ENCODE peak calls at places on chromosomes 6 and 20, in five cellular contexts. One of them, this sample, is unnamed.

GRCh38 chr6:9292975-9293374 is 857.6 kb upstream of the SLC35B3 start:
- DNase-seq in GM23338: no peak
- DNase-seq in PC-3: no peak
- DNase-seq in PC-9: no peak
- DNase-seq in hepatocyte: no peak
- DNase-seq in this sample: no peak

GRCh38 chr6:37807656-37808055 is 11.9 kb upstream of the ZFAND3 start:
- DNase-seq in GM23338: peak; percentile 42
- DNase-seq in PC-3: no peak
- DNase-seq in PC-9: no peak
- DNase-seq in hepatocyte: no peak
- DNase-seq in this sample: no peak

GRCh38 chr6:130625825-130626500 is 201.2 kb upstream of the SMLR1 start:
- DNase-seq in GM23338: peak; percentile 16
- DNase-seq in PC-3: peak; percentile 71
- DNase-seq in PC-9: no peak
- DNase-seq in hepatocyte: peak; percentile 18
- DNase-seq in this sample: no peak

GRCh38 chr6:4856779-4857178 is 80.6 kb downstream of the CDYL start:
- DNase-seq in GM23338: no peak
- DNase-seq in PC-3: no peak
- DNase-seq in PC-9: no peak
- DNase-seq in hepatocyte: no peak
- DNase-seq in this sample: no peak

GRCh38 chr6:166716910-166717617 is 90.0 kb upstream of the RPS6KA2 start:
- DNase-seq in GM23338: no peak
- DNase-seq in PC-3: no peak
- DNase-seq in PC-9: no peak
- DNase-seq in hepatocyte: no peak
- DNase-seq in this sample: no peak

GRCh38 chr6:2853766-2854393 is 12.2 kb upstream of the SERPINB1 start:
- DNase-seq in GM23338: peak; percentile 73
- DNase-seq in PC-3: peak; percentile 95
- DNase-seq in PC-9: peak; percentile 87
- DNase-seq in hepatocyte: peak; percentile 62
- DNase-seq in this sample: peak; percentile 70

GRCh38 chr20:41003143-41003932 is 25.3 kb upstream of the TOP1 start:
- DNase-seq in GM23338: peak; percentile 29
- DNase-seq in PC-3: peak; percentile 99
- DNase-seq in PC-9: peak; percentile 99
- DNase-seq in hepatocyte: peak; percentile 87
- DNase-seq in this sample: no peak

GRCh38 chr20:43448748-43449535 is 8.8 kb upstream of the SRSF6 start:
- DNase-seq in GM23338: peak; percentile 76
- DNase-seq in PC-3: peak; percentile 74
- DNase-seq in PC-9: no peak
- DNase-seq in hepatocyte: peak; percentile 68
- DNase-seq in this sample: peak; percentile 65

GRCh38 chr20:824916-825315 is 8.6 kb upstream of the FAM110A start:
- DNase-seq in GM23338: no peak
- DNase-seq in PC-3: no peak
- DNase-seq in PC-9: no peak
- DNase-seq in hepatocyte: no peak
- DNase-seq in this sample: no peak

GRCh38 chr6:33700391-33701050 is 11.0 kb downstream of the UQCC2 start:
- DNase-seq in GM23338: peak; percentile 95
- DNase-seq in PC-3: peak; percentile 78
- DNase-seq in PC-9: peak; percentile 49
- DNase-seq in hepatocyte: peak; percentile 88
- DNase-seq in this sample: peak; percentile 87

GRCh38 chr6:166313255-166314070 is 5.3 kb upstream of the PRR18 start:
- DNase-seq in GM23338: peak; percentile 77
- DNase-seq in PC-3: peak; percentile 52
- DNase-seq in PC-9: no peak
- DNase-seq in hepatocyte: peak; percentile 71
- DNase-seq in this sample: peak; percentile 67

GRCh38 chr6:135325624-135326424 is 144.7 kb downstream of the MYB start:
- DNase-seq in GM23338: no peak
- DNase-seq in PC-3: no peak
- DNase-seq in PC-9: no peak
- DNase-seq in hepatocyte: no peak
- DNase-seq in this sample: no peak

GRCh38 chr6:107692351-107692750 is 131.8 kb downstream of the SCML4 start:
- DNase-seq in GM23338: no peak
- DNase-seq in PC-3: no peak
- DNase-seq in PC-9: no peak
- DNase-seq in hepatocyte: no peak
- DNase-seq in this sample: no peak

GRCh38 chr6:33288141-33288941 is 698 bp downstream of the WDR46 start:
- DNase-seq in GM23338: no peak
- DNase-seq in PC-3: no peak
- DNase-seq in PC-9: peak; percentile 16
- DNase-seq in hepatocyte: no peak
- DNase-seq in this sample: no peak

GRCh38 chr20:61802721-61803311 is 262.9 kb downstream of the TAF4 start:
- DNase-seq in GM23338: no peak
- DNase-seq in PC-3: no peak
- DNase-seq in PC-9: no peak
- DNase-seq in hepatocyte: no peak
- DNase-seq in this sample: no peak

GRCh38 chr20:4227085-4227821 is 211.9 kb upstream of the RNF24 start:
- DNase-seq in GM23338: peak; percentile 80
- DNase-seq in PC-3: peak; percentile 69
- DNase-seq in PC-9: peak; percentile 60
- DNase-seq in hepatocyte: no peak
- DNase-seq in this sample: peak; percentile 8

GRCh38 chr20:36833275-36834020 is 42.5 kb upstream of the TLDC2 start:
- DNase-seq in GM23338: no peak
- DNase-seq in PC-3: no peak
- DNase-seq in PC-9: no peak
- DNase-seq in hepatocyte: peak; percentile 65
- DNase-seq in this sample: no peak

GRCh38 chr6:169312658-169313346 is 59.2 kb upstream of the THBS2 start:
- DNase-seq in GM23338: no peak
- DNase-seq in PC-3: no peak
- DNase-seq in PC-9: no peak
- DNase-seq in hepatocyte: no peak
- DNase-seq in this sample: no peak

GRCh38 chr20:9831032-9831431 is 7.8 kb downstream of the PAK5 start:
- DNase-seq in GM23338: peak; percentile 59
- DNase-seq in PC-3: no peak
- DNase-seq in PC-9: no peak
- DNase-seq in hepatocyte: no peak
- DNase-seq in this sample: no peak

GRCh38 chr6:43453831-43454230 is 1.5 kb downstream of the DLK2 start:
- DNase-seq in GM23338: no peak
- DNase-seq in PC-3: no peak
- DNase-seq in PC-9: no peak
- DNase-seq in hepatocyte: no peak
- DNase-seq in this sample: no peak

GRCh38 chr6:156517090-156517489 is 260.1 kb upstream of the ARID1B start:
- DNase-seq in GM23338: no peak
- DNase-seq in PC-3: no peak
- DNase-seq in PC-9: no peak
- DNase-seq in hepatocyte: peak; percentile 35
- DNase-seq in this sample: no peak

GRCh38 chr6:134550604-134551003 is 232.7 kb upstream of the SGK1 start:
- DNase-seq in GM23338: peak; percentile 50
- DNase-seq in PC-3: no peak
- DNase-seq in PC-9: no peak
- DNase-seq in hepatocyte: no peak
- DNase-seq in this sample: no peak

GRCh38 chr6:34630040-34630439 is 66.5 kb downstream of the ILRUN start:
- DNase-seq in GM23338: no peak
- DNase-seq in PC-3: peak; percentile 90
- DNase-seq in PC-9: peak; percentile 81
- DNase-seq in hepatocyte: peak; percentile 24
- DNase-seq in this sample: no peak

GRCh38 chr6:161498359-161498758 is 224.5 kb upstream of the AGPAT4 start:
- DNase-seq in GM23338: peak; percentile 85
- DNase-seq in PC-3: peak; percentile 77
- DNase-seq in PC-9: no peak
- DNase-seq in hepatocyte: peak; percentile 19
- DNase-seq in this sample: no peak

GRCh38 chr6:44133003-44133931 is 5.9 kb downstream of the TMEM63B start:
- DNase-seq in GM23338: peak; percentile 58
- DNase-seq in PC-3: peak; percentile 60
- DNase-seq in PC-9: peak; percentile 61
- DNase-seq in hepatocyte: peak; percentile 81
- DNase-seq in this sample: no peak

GRCh38 chr6:131946404-131946991 is 4.7 kb downstream of the CCN2 start:
- DNase-seq in GM23338: peak; percentile 54
- DNase-seq in PC-3: no peak
- DNase-seq in PC-9: no peak
- DNase-seq in hepatocyte: no peak
- DNase-seq in this sample: no peak

GRCh38 chr6:158744986-158745430 is 74.2 kb downstream of the EZR start:
- DNase-seq in GM23338: no peak
- DNase-seq in PC-3: no peak
- DNase-seq in PC-9: no peak
- DNase-seq in hepatocyte: no peak
- DNase-seq in this sample: no peak

GRCh38 chr20:63471002-63471718 is 1.3 kb downstream of the KCNQ2 start:
- DNase-seq in GM23338: peak; percentile 65
- DNase-seq in PC-3: no peak
- DNase-seq in PC-9: no peak
- DNase-seq in hepatocyte: no peak
- DNase-seq in this sample: no peak

GRCh38 chr6:13404115-13404891 is 76.0 kb upstream of the TBC1D7 start:
- DNase-seq in GM23338: no peak
- DNase-seq in PC-3: peak; percentile 48
- DNase-seq in PC-9: no peak
- DNase-seq in hepatocyte: no peak
- DNase-seq in this sample: no peak
- H2AFZ ChIP-seq in GM23338: no peak overlapping the region
- H2AFZ ChIP-seq in PC-3: no peak overlapping the region
- H2AFZ ChIP-seq in PC-9: no peak overlapping the region
- H2AFZ ChIP-seq in hepatocyte: no peak overlapping the region
- H2AFZ ChIP-seq in this sample: no peak overlapping the region

GRCh38 chr6:113461153-113461897 is 395.8 kb upstream of the MARCKS start:
- DNase-seq in GM23338: peak; percentile 35
- DNase-seq in PC-3: no peak
- DNase-seq in PC-9: no peak
- DNase-seq in hepatocyte: no peak
- DNase-seq in this sample: no peak
- TF ChIP-seq CTCF in GM23338: peak; percentile 49
- TF ChIP-seq CTCF in PC-3: peak; percentile 51
- TF ChIP-seq CTCF in PC-9: peak; percentile 30
- TF ChIP-seq CTCF in hepatocyte: no peak
- TF ChIP-seq CTCF in this sample: peak; percentile 60

GRCh38 chr6:30883476-30883742 is 910 bp upstream of the DDR1 start:
- DNase-seq in GM23338: no peak
- DNase-seq in PC-3: no peak
- DNase-seq in PC-9: no peak
- DNase-seq in hepatocyte: no peak
- DNase-seq in this sample: no peak

GRCh38 chr6:30881392-30881986 is 2.8 kb upstream of the DDR1 start:
- DNase-seq in GM23338: no peak
- DNase-seq in PC-3: no peak
- DNase-seq in PC-9: no peak
- DNase-seq in hepatocyte: no peak
- DNase-seq in this sample: no peak

GRCh38 chr6:30881987-30882763 is 2.1 kb upstream of the DDR1 start:
- DNase-seq in GM23338: peak; percentile 85
- DNase-seq in PC-3: no peak
- DNase-seq in PC-9: no peak
- DNase-seq in hepatocyte: peak; percentile 56
- DNase-seq in this sample: peak; percentile 48

GRCh38 chr6:30883743-30884520 is at the start of gene DDR1:
- DNase-seq in GM23338: peak; percentile 71
- DNase-seq in PC-3: peak; percentile 75
- DNase-seq in PC-9: peak; percentile 81
- DNase-seq in hepatocyte: peak; percentile 89
- DNase-seq in this sample: peak; percentile 58

GRCh38 chr6:30882764-30883475 is 1.4 kb upstream of the DDR1 start:
- DNase-seq in GM23338: peak; percentile 89
- DNase-seq in PC-3: peak; percentile 71
- DNase-seq in PC-9: peak; percentile 61
- DNase-seq in hepatocyte: peak; percentile 90
- DNase-seq in this sample: peak; percentile 82
- H3K9me2 ChIP-seq in GM23338: no peaks in the 10 kb centered on the region
- H3K9me2 ChIP-seq in PC-3: no peaks in the 10 kb centered on the region
- H3K9me2 ChIP-seq in PC-9: no peaks in the 10 kb centered on the region
- H3K9me2 ChIP-seq in hepatocyte: no peaks in the 10 kb centered on the region
- H3K9me2 ChIP-seq in this sample: no peaks in the 10 kb centered on the region

GRCh38 chr20:33063271-33063670 is 9.6 kb downstream of the BPIFB3 start:
- DNase-seq in GM23338: no peak
- DNase-seq in PC-3: no peak
- DNase-seq in PC-9: no peak
- DNase-seq in hepatocyte: no peak
- DNase-seq in this sample: no peak
- H2AFZ ChIP-seq in GM23338: no peak overlapping the region
- H2AFZ ChIP-seq in PC-3: no peak overlapping the region
- H2AFZ ChIP-seq in PC-9: no peak overlapping the region
- H2AFZ ChIP-seq in hepatocyte: no peak overlapping the region
- H2AFZ ChIP-seq in this sample: no peak overlapping the region

GRCh38 chr6:136969930-136970329 is 47.8 kb downstream of the SLC35D3 start:
- DNase-seq in GM23338: no peak
- DNase-seq in PC-3: peak; percentile 20
- DNase-seq in PC-9: peak; percentile 95
- DNase-seq in hepatocyte: peak; percentile 63
- DNase-seq in this sample: no peak

GRCh38 chr6:136967874-136968752 is 46.0 kb downstream of the SLC35D3 start:
- DNase-seq in GM23338: peak; percentile 90
- DNase-seq in PC-3: peak; percentile 91
- DNase-seq in PC-9: peak; percentile 80
- DNase-seq in hepatocyte: peak; percentile 86
- DNase-seq in this sample: peak; percentile 79

GRCh38 chr6:136971609-136972008 is 49.5 kb downstream of the SLC35D3 start:
- DNase-seq in GM23338: no peak
- DNase-seq in PC-3: no peak
- DNase-seq in PC-9: no peak
- DNase-seq in hepatocyte: no peak
- DNase-seq in this sample: no peak

GRCh38 chr6:136969433-136969832 is 47.3 kb downstream of the SLC35D3 start:
- DNase-seq in GM23338: no peak
- DNase-seq in PC-3: peak; percentile 87
- DNase-seq in PC-9: peak; percentile 93
- DNase-seq in hepatocyte: peak; percentile 53
- DNase-seq in this sample: no peak

DNA sequence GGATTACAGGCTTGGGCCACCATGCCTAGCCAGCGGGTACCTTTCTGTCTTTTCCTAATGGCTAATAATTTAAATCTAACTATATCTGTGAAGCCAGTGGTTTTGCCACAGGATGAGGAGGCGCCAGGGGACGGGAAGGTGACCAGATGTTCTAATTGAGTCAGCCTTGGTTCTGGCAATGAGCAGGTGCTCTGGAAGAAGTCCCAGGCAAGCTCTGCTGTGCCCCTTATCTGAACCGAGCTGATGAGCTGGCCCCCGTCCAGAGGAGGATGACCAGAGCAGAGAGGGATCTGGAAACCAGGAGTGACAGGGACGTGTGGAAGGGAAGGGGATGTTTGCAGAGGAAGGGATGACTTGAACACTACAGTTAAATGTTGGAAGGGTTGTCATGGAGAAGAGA is 46.7 kb downstream of the SLC35D3 start:
- DNase-seq in GM23338: no peak
- DNase-seq in PC-3: peak; percentile 30
- DNase-seq in PC-9: no peak
- DNase-seq in hepatocyte: no peak
- DNase-seq in this sample: no peak
- TF ChIP-seq CTCF in GM23338: no peak
- TF ChIP-seq CTCF in PC-3: no peak
- TF ChIP-seq CTCF in PC-9: no peak
- TF ChIP-seq CTCF in hepatocyte: no peak
- TF ChIP-seq CTCF in this sample: no peak

GRCh38 chr6:163999475-164000125 is 585.1 kb downstream of the QKI start:
- DNase-seq in GM23338: no peak
- DNase-seq in PC-3: no peak
- DNase-seq in PC-9: no peak
- DNase-seq in hepatocyte: no peak
- DNase-seq in this sample: no peak
- H3K9me2 ChIP-seq in GM23338: peaks cover 3% of the 10 kb centered on the region
- H3K9me2 ChIP-seq in PC-3: no peaks in the 10 kb centered on the region
- H3K9me2 ChIP-seq in PC-9: no peaks in the 10 kb centered on the region
- H3K9me2 ChIP-seq in hepatocyte: no peaks in the 10 kb centered on the region
- H3K9me2 ChIP-seq in this sample: no peaks in the 10 kb centered on the region

This sample was measured in OCI-LY7.